ENCODE peak calls at places on chromosomes 7 and 10, in eight cellular contexts. Z, G, S, J, W, B, N and L are unnamed samples.

GRCh38 chr7:118259115-118259514 is 34.6 kb downstream of the ANKRD7 start:
- DNase-seq in Z (no peak), G (no peak), S (no peak), J (no peak), W (no peak), B (no peak), N (no peak), L (no peak)

GRCh38 chr10:17689137-17689536 is 45.2 kb downstream of the STAM start:
- DNase-seq in Z (no peak), G (no peak), S (no peak), J (no peak), W (no peak), B (no peak), N (no peak), L (no peak)

GRCh38 chr7:106270122-106270977 is 14.4 kb downstream of the NAMPT start:
- DNase-seq in Z (no peak), G (no peak), S (no peak), J (no peak), W (no peak), B (no peak), N (no peak), L (no peak)

GRCh38 chr10:69742928-69743602 is 58.6 kb upstream of the COL13A1 start:
- DNase-seq in Z (peak; percentile 67), G (no peak), S (peak; percentile 50), J (peak; percentile 67), W (no peak), B (no peak), N (peak; percentile 10), L (no peak)

GRCh38 chr10:77738496-77739158 is 101.0 kb upstream of the KCNMA1 start:
- DNase-seq in Z (no peak), G (no peak), S (no peak), J (no peak), W (no peak), B (no peak), N (no peak), L (no peak)

GRCh38 chr10:18438356-18439126 is 212.8 kb downstream of the NSUN6 start:
- DNase-seq in Z (no peak), G (no peak), S (no peak), J (no peak), W (no peak), B (no peak), N (no peak), L (no peak)

GRCh38 chr7:133937786-133938185 is 189.4 kb upstream of the LRGUK start:
- DNase-seq in Z (no peak), G (no peak), S (no peak), J (no peak), W (peak; percentile 51), B (no peak), N (peak; percentile 53), L (no peak)

GRCh38 chr7:19061331-19061730 is 56.1 kb downstream of the TWIST1 start:
- DNase-seq in Z (no peak), G (no peak), S (no peak), J (no peak), W (peak; percentile 10), B (no peak), N (peak; percentile 6), L (no peak)

GRCh38 chr10:102869290-102870198 is at the start of gene AS3MT:
- DNase-seq in Z (peak; percentile 78), G (peak; percentile 31), S (peak; percentile 76), J (peak; percentile 75), W (no peak), B (no peak), N (peak; percentile 28), L (no peak)

GRCh38 chr10:95819620-95820329 is 63.8 kb downstream of the ENTPD1 start:
- DNase-seq in Z (no peak), G (no peak), S (no peak), J (no peak), W (no peak), B (no peak), N (no peak), L (no peak)

GRCh38 chr7:134818568-134819345 is 39.3 kb downstream of the CALD1 start:
- DNase-seq in Z (no peak), G (no peak), S (no peak), J (no peak), W (no peak), B (no peak), N (no peak), L (no peak)

GRCh38 chr7:88217675-88218427 is 2.0 kb downstream of the SRI start:
- DNase-seq in Z (no peak), G (no peak), S (no peak), J (no peak), W (peak; percentile 4), B (no peak), N (peak; percentile 19), L (no peak)

GRCh38 chr7:51033722-51034530 is 251.2 kb upstream of the GRB10 start:
- DNase-seq in Z (no peak), G (no peak), S (no peak), J (no peak), W (no peak), B (no peak), N (no peak), L (no peak)

GRCh38 chr7:55130554-55131198 is 111.9 kb downstream of the EGFR start:
- DNase-seq in Z (no peak), G (peak; percentile 67), S (peak; percentile 53), J (peak; percentile 80), W (peak; percentile 92), B (peak; percentile 55), N (peak; percentile 95), L (peak; percentile 89)

GRCh38 chr7:120089968-120090367 is 183.0 kb upstream of the KCND2 start:
- DNase-seq in Z (no peak), G (no peak), S (peak; percentile 56), J (no peak), W (no peak), B (no peak), N (no peak), L (no peak)
- H3K27ac ChIP-seq in Z (no peak overlapping the region), G (no peak overlapping the region), S (no peak overlapping the region), J (no peak overlapping the region), W (no peak overlapping the region), B (no peak overlapping the region), N (no peak overlapping the region), L (no peak overlapping the region)

DNA sequence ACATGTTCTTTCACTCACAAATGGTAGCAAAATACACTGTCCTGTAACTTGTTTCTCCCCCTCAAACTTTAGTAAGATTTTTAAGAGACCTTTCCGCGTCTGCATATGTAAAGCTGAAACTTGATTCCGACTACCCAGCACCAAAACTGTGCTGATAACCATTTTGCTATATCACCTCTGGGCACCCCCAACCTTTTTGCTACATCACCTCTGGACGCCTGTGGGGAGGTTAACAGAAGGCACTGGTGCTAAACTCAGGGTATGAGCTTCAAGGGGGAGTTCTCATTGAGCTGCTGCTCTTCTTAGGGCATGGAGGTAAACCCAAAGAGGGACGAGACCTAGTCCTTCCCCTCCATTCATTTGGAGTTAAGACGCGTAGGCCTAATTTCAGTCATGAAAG is 67.6 kb upstream of the NFE2L3 start:
- DNase-seq in Z (no peak), G (no peak), S (no peak), J (no peak), W (no peak), B (no peak), N (no peak), L (no peak)
- H3K27me3 ChIP-seq in Z (no peaks in the 10 kb centered on the region), G (peaks cover 10% of the 10 kb centered on the region), S (peaks cover 3% of the 10 kb centered on the region), J (no peaks in the 10 kb centered on the region), W (peaks cover 8% of the 10 kb centered on the region), B (no peaks in the 10 kb centered on the region), N (no peaks in the 10 kb centered on the region), L (peaks cover 14% of the 10 kb centered on the region)

GRCh38 chr7:4763794-4764185 is 11.6 kb upstream of the AP5Z1 start:
- DNase-seq in Z (no peak), G (no peak), S (no peak), J (no peak), W (no peak), B (no peak), N (no peak), L (no peak)

GRCh38 chr7:4764402-4765007 is 10.9 kb upstream of the AP5Z1 start:
- DNase-seq in Z (no peak), G (no peak), S (no peak), J (no peak), W (no peak), B (no peak), N (no peak), L (no peak)

GRCh38 chr7:4763091-4763793 is 12.2 kb upstream of the AP5Z1 start:
- DNase-seq in Z (no peak), G (no peak), S (no peak), J (no peak), W (no peak), B (no peak), N (no peak), L (no peak)

GRCh38 chr7:4766666-4767530 is 8.5 kb upstream of the AP5Z1 start:
- DNase-seq in Z (no peak), G (no peak), S (no peak), J (no peak), W (no peak), B (no peak), N (no peak), L (no peak)

GRCh38 chr7:4765776-4766490 is 9.5 kb upstream of the AP5Z1 start:
- DNase-seq in Z (no peak), G (no peak), S (no peak), J (no peak), W (no peak), B (no peak), N (no peak), L (no peak)
- TF ChIP-seq CTCF in Z (no peak), G (peak; percentile 13), S (no peak), J (no peak), W (no peak), B (no peak), N (peak; percentile 16), L (peak; percentile 36)

DNA sequence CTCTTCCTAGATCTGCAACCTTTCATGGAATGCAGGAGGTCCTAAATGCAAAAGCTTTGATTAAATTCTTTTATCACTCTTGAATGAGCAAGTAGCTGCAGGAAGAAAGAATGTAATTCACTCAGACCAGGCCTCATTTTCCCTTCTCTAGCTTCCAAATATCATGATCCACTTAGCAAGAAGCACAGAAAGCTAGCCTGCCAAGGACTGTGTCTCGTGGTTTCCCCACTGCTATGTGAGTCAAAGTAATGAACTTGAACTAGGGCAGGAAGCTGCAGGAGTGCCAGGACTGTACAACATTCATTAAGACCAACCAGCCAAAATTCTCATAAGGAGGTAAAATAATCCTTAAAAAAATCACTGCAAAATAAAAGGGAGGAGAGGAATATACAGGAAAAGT is 379.2 kb downstream of the CALN1 start:
- DNase-seq in Z (no peak), G (no peak), S (peak; percentile 70), J (no peak), W (no peak), B (no peak), N (no peak), L (no peak)
- H3K27ac ChIP-seq in Z (no peak overlapping the region), G (no peak overlapping the region), S (no peak overlapping the region), J (no peak overlapping the region), W (no peak overlapping the region), B (no peak overlapping the region), N (no peak overlapping the region), L (no peak overlapping the region)

DNA sequence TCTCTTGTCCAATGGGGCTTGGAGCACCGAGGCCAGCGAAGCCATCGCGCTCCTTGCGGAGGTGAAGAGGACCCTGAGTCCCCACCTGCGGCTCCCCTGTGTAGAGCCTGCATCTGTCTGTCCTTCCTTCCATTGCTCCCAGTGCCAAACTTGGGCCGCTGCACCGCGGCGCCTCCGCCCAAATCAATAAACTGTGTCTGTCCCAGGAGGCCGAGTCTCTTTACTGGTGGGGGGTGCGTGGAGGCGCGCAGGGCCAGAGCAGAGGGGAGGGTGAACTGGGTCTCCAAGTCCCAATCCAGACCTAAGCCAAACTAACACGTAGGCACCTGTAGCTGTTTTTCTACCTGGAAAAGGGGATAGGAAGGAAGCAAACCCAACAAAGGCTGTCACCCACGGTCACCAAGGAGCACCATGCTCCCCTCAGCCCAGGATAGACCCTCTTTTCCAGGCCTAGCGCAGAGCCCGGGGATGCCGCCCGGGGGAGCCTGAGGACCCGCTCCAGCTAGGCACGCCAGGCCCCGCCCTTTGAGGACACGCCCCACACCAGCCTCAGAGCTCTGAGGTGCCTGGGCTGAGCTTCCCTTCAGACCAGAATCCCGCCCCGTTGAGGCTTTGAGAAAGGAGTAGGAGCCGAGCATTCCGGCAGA is 1.2 kb upstream of the CHAT start:
- DNase-seq in Z (no peak), G (no peak), S (no peak), J (peak; percentile 10), W (no peak), B (no peak), N (no peak), L (no peak)
- H3K27me3 ChIP-seq in Z (no peaks in the 10 kb centered on the region), G (peaks cover 92% of the 10 kb centered on the region), S (peaks cover 84% of the 10 kb centered on the region), J (peaks cover 2% of the 10 kb centered on the region), W (peaks cover 66% of the 10 kb centered on the region), B (peaks cover 68% of the 10 kb centered on the region), N (peaks cover 64% of the 10 kb centered on the region), L (peaks cover 77% of the 10 kb centered on the region)